ENCODE peak calls at places on chromosomes 7 and 10, in eight cellular contexts. Z is iris pigment epithelial cell; A is CD8-positive, alpha-beta T cell; Q is fibroblast of mammary gland; Y is AG04450; N is adrenal gland; F is T-helper 2 cell; S is SJSA1. V is an unnamed sample.

GRCh38 chr10:15518256-15518655 is 147.2 kb upstream of the FAM171A1 start:
- DNase-seq in S (no peak), A (no peak), Q (peak; percentile 30), Y (no peak), F (no peak), Z (peak; percentile 14), N (no peak), V (no peak)

GRCh38 chr7:7812112-7812511 is 93.7 kb upstream of the RPA3 start:
- DNase-seq in A (no peak), N (no peak), Q (peak; percentile 18), F (no peak), Z (no peak), Y (no peak), S (no peak), V (no peak)

GRCh38 chr7:33774762-33775523 is 130.4 kb upstream of the BMPER start:
- DNase-seq in S (no peak), Q (peak; percentile 99), Y (peak; percentile 26), F (no peak), Z (peak; percentile 89), N (peak; percentile 10), A (no peak), V (no peak)

GRCh38 chr10:67602268-67602950 is 93.6 kb downstream of the CTNNA3 start:
- DNase-seq in Z (peak; percentile 92), F (no peak), S (peak; percentile 68), N (no peak), A (no peak), Y (peak; percentile 78), Q (peak; percentile 70), V (peak; percentile 53)

GRCh38 chr7:24463474-24463873 is 109.8 kb upstream of the PALS2 start:
- DNase-seq in F (no peak), Y (no peak), Q (no peak), A (no peak), N (no peak), S (no peak), Z (no peak), V (no peak)

GRCh38 chr10:86261933-86262665 is 104.5 kb downstream of the GRID1 start:
- DNase-seq in N (no peak), A (no peak), Q (no peak), Z (no peak), F (no peak), S (peak; percentile 41), Y (no peak), V (no peak)

GRCh38 chr7:29607889-29608288 is 44.3 kb downstream of the PRR15 start:
- DNase-seq in A (no peak), S (peak; percentile 51), N (no peak), Q (peak; percentile 65), F (no peak), Z (peak; percentile 28), Y (no peak), V (no peak)

GRCh38 chr7:23107781-23108180 is 2.2 kb downstream of the KLHL7 start:
- DNase-seq in A (no peak), F (no peak), Y (no peak), Z (no peak), S (no peak), Q (no peak), N (no peak), V (no peak)

GRCh38 chr10:33106767-33107166 is 148.7 kb upstream of the ITGB1 start:
- DNase-seq in Z (no peak), S (no peak), N (no peak), Y (no peak), A (no peak), F (no peak), Q (no peak), V (no peak)

GRCh38 chr7:47392241-47392759 is 189.6 kb downstream of the TNS3 start:
- DNase-seq in S (no peak), F (no peak), Y (peak; percentile 70), Q (peak; percentile 88), N (peak; percentile 92), Z (peak; percentile 69), A (no peak), V (no peak)

GRCh38 chr7:16326099-16326498 is 95.2 kb downstream of the CRPPA start:
- DNase-seq in N (no peak), Y (no peak), Z (no peak), F (no peak), Q (no peak), A (no peak), S (no peak), V (no peak)

GRCh38 chr10:71597821-71598498 is 121.6 kb downstream of the C10orf105 start:
- DNase-seq in F (no peak), Y (no peak), N (peak; percentile 91), Q (peak; percentile 70), A (no peak), S (no peak), Z (peak; percentile 10), V (no peak)

GRCh38 chr7:70356324-70356797 is 758.1 kb downstream of the AUTS2 start:
- DNase-seq in Q (no peak), A (no peak), Y (no peak), F (no peak), S (no peak), Z (no peak), N (no peak), V (no peak)

GRCh38 chr7:128673571-128673970 is 1.5 kb downstream of the GARIN1A start:
- DNase-seq in Q (no peak), A (no peak), F (no peak), N (no peak), Y (no peak), Z (no peak), S (no peak), V (no peak)

GRCh38 chr7:146084086-146084485 is 32.5 kb upstream of the CNTNAP2 start:
- DNase-seq in Q (no peak), Z (no peak), S (no peak), A (no peak), Y (no peak), N (no peak), F (no peak), V (no peak)

GRCh38 chr10:63197304-63198092 is 64.4 kb downstream of the NRBF2 start:
- DNase-seq in Y (peak; percentile 80), F (no peak), Z (peak; percentile 88), N (no peak), Q (peak; percentile 88), S (no peak), A (no peak), V (no peak)

V was measured in SW 1271.